ENCODE peak calls at places on chromosome 7, in four cellular contexts. B is A549, P is GM12878, I is K562. V is an unnamed sample.

GRCh38 chr7:80257751-80258150 is 123.1 kb downstream of the GNAI1 start:
- DNase-seq in P (no peak), B (no peak), I (no peak), V (no peak)

GRCh38 chr7:108246227-108246837 is 116.2 kb upstream of the LAMB4 start:
- DNase-seq in P (peak), I (peak), B (peak), V (peak)

GRCh38 chr7:55100172-55100961 is 81.5 kb downstream of the EGFR start:
- DNase-seq in P (no peak), I (no peak), B (no peak), V (peak)

GRCh38 chr7:96236198-96237039 is 85.5 kb downstream of the SLC25A13 start:
- DNase-seq in I (peak), P (no peak), B (no peak), V (peak)

GRCh38 chr7:22990588-22990949 is 23.4 kb downstream of the HYCC1 start:
- DNase-seq in B (no peak), I (no peak), P (no peak), V (peak)

GRCh38 chr7:2777898-2778535 is 66.1 kb downstream of the GNA12 start:
- DNase-seq in B (no peak), I (no peak), P (no peak), V (no peak)

GRCh38 chr7:31724696-31725095 is 37.7 kb downstream of the PPP1R17 start:
- DNase-seq in B (no peak), P (no peak), I (no peak), V (no peak)

GRCh38 chr7:128703605-128704004 is 31.5 kb downstream of the GARIN1A start:
- DNase-seq in I (no peak), P (no peak), B (no peak), V (peak)

GRCh38 chr7:131536361-131536849 is 20.0 kb downstream of the PODXL start:
- DNase-seq in P (no peak), I (no peak), B (no peak), V (no peak)

GRCh38 chr7:11699666-11700065 is 132.3 kb downstream of the THSD7A start:
- DNase-seq in I (no peak), B (no peak), P (no peak), V (no peak)

GRCh38 chr7:157016352-157017041 is 6.0 kb upstream of the MNX1 start:
- DNase-seq in I (no peak), B (no peak), P (peak), V (no peak)

GRCh38 chr7:45876519-45876918 is 3.6 kb upstream of the CCDC201 start:
- DNase-seq in I (no peak), B (no peak), P (no peak), V (no peak)

GRCh38 chr7:111903797-111904196 is 302.4 kb downstream of the DOCK4 start:
- DNase-seq in B (no peak), P (no peak), I (no peak), V (no peak)
- TF ChIP-seq ELK1 in B (no peak), P (no peak), I (no peak), V (no peak)

GRCh38 chr7:25856056-25856780 is 295.8 kb upstream of the NFE2L3 start:
- DNase-seq in B (no peak), P (no peak), I (no peak), V (peak)
- TF ChIP-seq CTCF in B (no peak), P (no peak), I (no peak), V (no peak)

GRCh38 chr7:16422100-16422430 is 727 bp upstream of the CRPPA start:
- DNase-seq in P (no peak), B (no peak), I (no peak), V (peak)

GRCh38 chr7:16420329-16420648 is 1.0 kb downstream of the CRPPA start:
- DNase-seq in I (no peak), P (no peak), B (no peak), V (no peak)

GRCh38 chr7:16422917-16423316 is 1.6 kb upstream of the CRPPA start:
- DNase-seq in I (peak), B (peak), P (no peak), V (no peak)

GRCh38 chr7:16420649-16421332 is 547 bp downstream of the CRPPA start:
- DNase-seq in P (peak), I (peak), B (peak), V (peak)

DNA sequence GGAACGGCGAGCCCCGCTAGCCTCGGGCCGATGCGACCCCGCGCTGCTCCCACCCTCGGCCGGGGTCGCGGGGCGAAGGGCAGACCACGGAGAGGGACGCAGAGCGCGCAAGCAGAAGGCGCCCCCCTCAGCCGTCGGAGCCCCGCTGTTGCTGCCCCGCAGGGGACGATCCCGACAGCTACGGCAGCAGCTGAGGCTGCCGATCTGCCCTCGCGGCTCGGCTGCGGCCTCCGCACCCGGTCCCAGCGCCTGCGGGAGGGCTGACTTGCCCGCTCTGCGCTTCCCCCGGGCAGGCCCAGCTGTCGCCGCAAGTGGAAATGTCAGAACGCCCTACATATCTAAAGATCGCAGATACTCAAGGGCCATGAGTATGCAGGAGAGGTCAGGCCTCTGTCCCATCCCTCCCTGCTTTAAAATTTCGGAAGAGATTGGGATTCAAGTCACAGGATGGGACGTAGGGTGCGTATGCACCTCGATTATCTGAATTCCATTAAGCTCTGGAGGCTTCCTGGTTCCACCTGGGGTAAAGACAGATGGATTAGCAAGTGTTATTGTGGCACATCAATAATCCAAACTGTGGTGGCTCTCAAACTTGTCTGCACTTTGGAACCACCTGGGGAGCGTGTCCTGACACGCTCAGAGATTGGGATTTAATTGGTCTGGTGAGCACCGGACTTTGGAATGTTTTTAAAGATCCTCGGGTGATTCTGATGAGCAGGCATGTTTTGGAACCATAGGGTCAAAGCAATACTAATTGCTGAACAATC is at the start of gene CRPPA:
- DNase-seq in B (peak), I (peak), P (no peak), V (peak)
- TF ChIP-seq ELK1 in B (no peak), I (no peak), P (no peak), V (no peak)

GRCh38 chr7:64651632-64652165 is 14.2 kb upstream of the ZNF107 start:
- DNase-seq in P (no peak), I (no peak), B (no peak), V (no peak)
- TF ChIP-seq CTCF in P (no peak), I (peak), B (no peak), V (no peak)

DNA sequence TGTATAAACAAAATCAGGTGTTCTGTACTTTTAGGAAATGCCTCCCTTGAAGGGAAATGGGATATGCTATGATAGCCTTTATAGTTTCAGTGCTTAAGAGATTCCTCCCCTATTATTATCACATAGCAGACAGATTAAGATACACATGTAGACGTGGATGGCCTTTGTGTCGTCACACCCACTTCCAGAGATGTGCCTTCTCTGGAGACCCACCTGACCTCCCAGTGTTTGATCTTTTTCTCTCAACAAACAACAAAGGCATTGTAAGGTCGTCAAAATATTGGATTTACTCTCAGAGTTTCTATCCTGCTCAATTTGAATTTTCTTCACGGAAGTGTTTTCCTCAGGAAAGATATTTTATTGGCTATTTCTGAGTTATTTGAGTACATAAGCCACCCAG is 25.7 kb upstream of the C1GALT1 start:
- DNase-seq in I (no peak), P (no peak), B (no peak), V (no peak)
- TF ChIP-seq ELK1 in I (no peak), P (no peak), B (no peak), V (no peak)

DNA sequence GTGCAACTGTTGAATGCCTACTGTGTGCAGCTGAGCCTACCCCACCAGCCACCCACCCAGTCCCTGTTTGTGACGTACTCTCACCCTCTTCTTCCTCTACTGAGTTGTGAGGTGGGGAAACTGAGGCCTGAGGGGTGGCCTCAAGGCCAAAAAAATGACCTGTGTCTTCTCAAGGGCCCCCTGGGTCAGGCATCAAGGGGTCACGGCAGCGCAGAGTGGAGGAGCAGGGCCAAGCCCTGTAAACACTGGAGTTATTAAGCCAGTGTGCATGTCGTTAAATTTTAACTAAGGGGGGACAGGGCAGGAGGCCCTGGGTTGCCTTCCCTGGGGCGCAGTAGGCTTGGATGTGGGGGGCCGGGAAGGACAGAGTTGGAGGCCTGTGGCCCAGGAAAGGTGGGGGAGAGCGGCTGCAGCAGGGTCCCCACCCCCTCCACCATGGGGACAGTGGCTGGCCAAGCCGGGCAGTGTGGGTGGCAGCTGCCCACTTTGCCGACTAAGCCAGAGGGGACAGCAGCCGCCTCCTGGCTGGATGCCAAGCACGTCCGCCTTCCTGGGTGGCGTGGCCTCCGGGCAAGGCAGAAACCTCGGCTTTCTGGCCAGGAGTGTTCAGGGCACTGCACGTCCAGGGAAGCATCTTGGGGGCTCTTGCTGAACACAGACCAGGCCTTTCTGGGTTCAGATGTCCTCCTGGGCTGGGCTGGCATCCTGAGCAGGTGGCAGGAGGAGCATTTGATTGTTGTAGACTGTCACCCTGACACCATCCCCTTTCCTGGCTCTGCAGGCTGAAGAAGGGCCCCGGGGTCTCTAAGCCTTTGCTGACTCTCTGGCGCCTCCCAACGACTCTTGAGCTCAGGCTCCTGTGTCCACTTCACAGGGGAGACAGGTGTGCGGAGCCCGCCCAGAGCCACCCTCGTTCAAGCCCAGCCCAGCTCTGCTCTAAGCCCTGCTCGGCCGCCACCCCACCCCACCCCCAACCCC is 1.9 kb downstream of the SLC29A4 start:
- DNase-seq in B (peak), P (peak), I (peak), V (no peak)
- TF ChIP-seq CTCF in B (peak), P (peak), I (peak), V (peak)

DNA sequence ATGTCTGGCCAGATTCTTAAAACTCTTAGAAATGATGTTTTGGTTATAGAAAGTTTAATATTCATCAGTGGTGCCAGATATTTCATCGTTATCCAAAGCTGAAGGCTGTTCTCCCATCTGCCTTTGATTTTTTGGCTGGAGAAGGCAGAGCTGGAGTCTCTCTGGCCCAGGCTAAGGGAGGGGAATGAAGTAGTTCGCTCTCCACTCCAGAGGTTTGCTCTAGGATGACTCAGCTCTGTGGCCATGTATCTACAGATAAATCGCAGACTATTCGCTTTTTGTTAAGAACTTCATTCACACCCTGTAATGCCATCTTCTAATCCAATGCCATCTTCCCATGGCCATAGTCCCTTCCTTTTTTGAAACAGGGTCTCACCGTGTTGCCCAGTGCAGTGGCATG is 17.1 kb downstream of the RCC1L start:
- DNase-seq in I (no peak), P (no peak), B (no peak), V (peak)
- TF ChIP-seq ELK1 in I (no peak), P (no peak), B (no peak), V (no peak)

GRCh38 chr7:1377111-1377909 is 82.0 kb downstream of the MICALL2 start:
- DNase-seq in I (no peak), B (peak), P (no peak), V (no peak)
- TF ChIP-seq CTCF in I (peak), B (peak), P (no peak), V (no peak)

DNA sequence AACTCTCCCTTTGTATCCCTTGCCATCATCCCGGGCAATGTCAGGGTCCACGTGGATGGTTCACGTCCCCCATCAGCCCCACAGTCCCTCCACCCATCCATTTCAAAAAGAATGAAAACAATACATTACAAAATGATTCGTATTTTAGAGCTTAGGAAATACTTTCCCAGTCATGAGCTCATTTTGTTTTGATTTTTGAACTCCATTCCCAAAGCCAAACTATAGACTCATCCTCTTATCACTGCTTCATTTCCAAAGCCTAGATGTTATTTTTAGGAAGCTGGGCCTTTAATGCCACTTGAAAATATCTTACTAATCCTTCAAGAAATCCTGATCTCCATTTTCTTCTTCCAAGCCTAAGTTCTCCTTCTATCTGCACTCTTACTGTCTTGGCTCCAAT is 72.1 kb downstream of the WNT2 start:
- DNase-seq in I (no peak), P (no peak), B (no peak), V (peak)
- TF ChIP-seq ELK1 in I (no peak), P (no peak), B (no peak), V (no peak)

GRCh38 chr7:142338633-142339501 is 81.0 kb upstream of the PRSS58 start:
- DNase-seq in P (no peak), B (peak), I (peak), V (peak)
- TF ChIP-seq CTCF in P (no peak), B (no peak), I (peak), V (peak)

V was measured in IMR-90.